ENCODE peak calls at places on chromosomes 13 and 19, in five cellular contexts. M is tibial nerve, N is GM20000, B is heart left ventricle, J is body of pancreas. S is an unnamed sample.

GRCh38 chr19:19477705-19478383 is 37.5 kb downstream of the TSSK6 start:
- DNase-seq in J (peak), M (no peak), B (no peak), N (no peak), S (no peak)

GRCh38 chr19:18298601-18299000 is 17.2 kb upstream of the JUND start:
- DNase-seq in J (no peak), M (no peak), B (no peak), N (no peak), S (no peak)

GRCh38 chr13:51614350-51614786 is 30.1 kb downstream of the WDFY2 start:
- DNase-seq in N (peak), J (peak), B (peak), M (no peak), S (peak)

GRCh38 chr13:44795176-44795575 is 194.1 kb downstream of the NUFIP1 start:
- DNase-seq in J (no peak), N (no peak), M (no peak), B (no peak), S (no peak)

GRCh38 chr19:12872941-12873890 is 8.0 kb downstream of the DNASE2 start:
- DNase-seq in N (peak), M (no peak), J (peak), B (no peak), S (peak)

GRCh38 chr13:113429608-113429985 is 23.7 kb downstream of the ADPRHL1 start:
- DNase-seq in B (no peak), M (no peak), N (no peak), J (no peak), S (no peak)

GRCh38 chr13:113746143-113746525 is 12.9 kb upstream of the TMEM255B start:
- DNase-seq in M (no peak), N (no peak), J (peak), B (no peak), S (no peak)

GRCh38 chr19:47469719-47470118 is 2.0 kb downstream of the SLC8A2 start:
- DNase-seq in B (no peak), N (no peak), J (no peak), M (no peak), S (no peak)

GRCh38 chr19:18208098-18208951 is 4.5 kb upstream of the RAB3A start:
- DNase-seq in M (no peak), N (peak), B (peak), J (peak), S (peak)

GRCh38 chr19:45483033-45483432 is 13.8 kb downstream of the RTN2 start:
- DNase-seq in N (no peak), B (no peak), M (no peak), J (no peak), S (no peak)

GRCh38 chr13:27151798-27152599 is 19.6 kb downstream of the USP12 start:
- DNase-seq in B (no peak), J (no peak), M (no peak), N (no peak), S (no peak)

DNA sequence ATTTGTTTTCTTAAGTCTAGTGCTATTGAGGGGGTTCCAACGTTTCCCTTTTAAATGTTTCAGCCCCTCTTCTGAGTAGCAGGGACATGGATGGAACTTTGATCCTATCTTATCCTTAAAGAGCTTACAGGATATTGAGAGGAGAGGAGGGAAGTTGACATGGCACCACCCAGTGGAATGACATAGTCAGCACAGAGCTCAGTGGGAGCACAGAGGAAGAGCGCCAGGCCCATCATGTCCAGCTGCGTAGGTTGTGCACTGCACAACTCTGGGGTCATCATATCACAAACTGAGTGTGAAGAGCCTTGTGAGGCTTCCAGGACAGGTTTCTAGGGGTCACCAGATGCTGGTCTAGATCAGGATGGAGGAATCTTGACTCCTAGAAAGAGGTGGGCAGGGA is 4.6 kb upstream of the CDC42EP5 start:
- DNase-seq in B (no peak), N (no peak), J (no peak), M (no peak), S (no peak)
- TF ChIP-seq CTCF in B (no peak), N (no peak), J (no peak), M (no peak), S (no peak)

GRCh38 chr19:34677386-34678084 is at the start of gene ZNF302:
- DNase-seq in N (peak), J (peak), M (peak), B (peak), S (peak)

GRCh38 chr19:34675919-34676318 is 1.0 kb downstream of the SCGB2B2 start:
- DNase-seq in B (no peak), N (no peak), M (no peak), J (no peak), S (no peak)

GRCh38 chr19:34678421-34678820 is 943 bp downstream of the ZNF302 start:
- DNase-seq in B (no peak), M (no peak), J (no peak), N (no peak), S (no peak)

GRCh38 chr19:34678085-34678412 is 571 bp downstream of the ZNF302 start:
- DNase-seq in B (no peak), M (no peak), J (no peak), N (no peak), S (no peak)

GRCh38 chr19:34676697-34677385 is at the start of gene SCGB2B2:
- DNase-seq in M (peak), J (no peak), N (no peak), B (peak), S (peak)
- TF ChIP-seq CTCF in M (peak), J (no peak), N (no peak), B (no peak), S (no peak)

DNA sequence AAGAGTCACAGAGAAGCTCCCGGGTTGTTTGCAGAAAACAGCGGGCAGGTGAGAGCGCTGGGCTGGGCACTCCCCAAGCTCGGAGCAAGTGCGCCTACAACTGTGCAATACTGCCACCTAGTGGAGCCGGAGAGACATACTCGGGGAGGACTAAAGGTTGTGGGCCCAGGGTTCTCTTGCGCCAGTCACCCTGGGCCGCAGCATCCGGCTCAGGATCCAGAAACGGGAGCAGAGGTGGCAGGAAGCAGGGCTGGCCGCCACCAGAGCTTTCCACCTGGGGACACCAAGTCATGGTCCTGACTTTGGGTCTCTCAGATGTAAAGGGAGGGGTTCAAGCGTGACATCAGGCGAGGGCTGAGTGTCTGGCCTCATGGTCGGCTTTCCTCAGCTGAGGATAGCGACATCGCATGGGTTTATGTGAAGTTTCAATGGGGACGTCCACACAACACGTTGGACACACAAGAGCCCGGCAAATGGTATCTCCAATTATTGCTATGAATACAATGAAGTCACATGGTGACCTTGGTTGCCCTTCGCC is 11.2 kb upstream of the KLK4 start:
- DNase-seq in N (peak), B (peak), J (peak), M (peak), S (peak)
- TF ChIP-seq CTCF in N (peak), B (peak), J (peak), M (peak), S (peak)

GRCh38 chr13:54185785-54186184 is 1157.2 kb downstream of the OLFM4 start:
- DNase-seq in B (no peak), N (no peak), J (no peak), M (no peak), S (no peak)
- TF ChIP-seq CTCF in B (no peak), N (no peak), J (no peak), M (no peak), S (no peak)

S was measured in GM13976.